ENCODE peak calls at places on chromosome 21, in nine cellular contexts. One of them, this sample, is unnamed. For H3K4me1, the result is how much of the 10 kb centered on the place peaks cover.

GRCh38 chr21:14877581-14878228 is 187.1 kb downstream of the NRIP1 start:
- DNase-seq in HCT116: no peak
- DNase-seq in tibial nerve: no peak
- DNase-seq in heart left ventricle: no peak
- DNase-seq in right lobe of liver: no peak
- DNase-seq in stomach: no peak
- DNase-seq in uterus: no peak
- DNase-seq in thyroid gland: no peak
- DNase-seq in transverse colon: no peak
- DNase-seq in this sample: no peak

GRCh38 chr21:38178653-38179503 is 77.9 kb upstream of the KCNJ15 start:
- DNase-seq in right lobe of liver: no peak
- DNase-seq in tibial nerve: no peak
- DNase-seq in stomach: no peak
- DNase-seq in transverse colon: no peak
- DNase-seq in uterus: no peak
- DNase-seq in heart left ventricle: no peak
- DNase-seq in HCT116: no peak
- DNase-seq in thyroid gland: no peak
- DNase-seq in this sample: no peak

GRCh38 chr21:36316872-36317484 is 3.0 kb upstream of the MORC3 start:
- DNase-seq in HCT116: no peak
- DNase-seq in heart left ventricle: no peak
- DNase-seq in right lobe of liver: no peak
- DNase-seq in stomach: no peak
- DNase-seq in thyroid gland: no peak
- DNase-seq in uterus: no peak
- DNase-seq in tibial nerve: no peak
- DNase-seq in transverse colon: no peak
- DNase-seq in this sample: no peak

GRCh38 chr21:46634966-46635323 is 529 bp upstream of the PRMT2 start:
- DNase-seq in tibial nerve: peak
- DNase-seq in uterus: peak
- DNase-seq in HCT116: peak
- DNase-seq in thyroid gland: peak
- DNase-seq in transverse colon: no peak
- DNase-seq in heart left ventricle: peak
- DNase-seq in right lobe of liver: peak
- DNase-seq in stomach: peak
- DNase-seq in this sample: peak

GRCh38 chr21:16870116-16870515 is 642.7 kb upstream of the CXADR start:
- DNase-seq in thyroid gland: no peak
- DNase-seq in tibial nerve: no peak
- DNase-seq in right lobe of liver: no peak
- DNase-seq in uterus: no peak
- DNase-seq in heart left ventricle: no peak
- DNase-seq in stomach: no peak
- DNase-seq in transverse colon: no peak
- DNase-seq in HCT116: no peak
- DNase-seq in this sample: no peak

GRCh38 chr21:35034203-35034926 is 14.7 kb downstream of the RUNX1 start:
- DNase-seq in tibial nerve: no peak
- DNase-seq in transverse colon: no peak
- DNase-seq in stomach: no peak
- DNase-seq in HCT116: no peak
- DNase-seq in heart left ventricle: no peak
- DNase-seq in uterus: no peak
- DNase-seq in right lobe of liver: no peak
- DNase-seq in thyroid gland: no peak
- DNase-seq in this sample: no peak

GRCh38 chr21:28590026-28590425 is 402.7 kb downstream of the LTN1 start:
- DNase-seq in HCT116: no peak
- DNase-seq in stomach: no peak
- DNase-seq in tibial nerve: no peak
- DNase-seq in transverse colon: no peak
- DNase-seq in thyroid gland: no peak
- DNase-seq in right lobe of liver: no peak
- DNase-seq in heart left ventricle: no peak
- DNase-seq in uterus: no peak
- DNase-seq in this sample: no peak

GRCh38 chr21:16310191-16310590 is 580.4 kb downstream of the USP25 start:
- DNase-seq in right lobe of liver: no peak
- DNase-seq in tibial nerve: no peak
- DNase-seq in HCT116: no peak
- DNase-seq in uterus: no peak
- DNase-seq in stomach: no peak
- DNase-seq in heart left ventricle: no peak
- DNase-seq in transverse colon: no peak
- DNase-seq in thyroid gland: no peak
- DNase-seq in this sample: no peak

GRCh38 chr21:23968008-23968407 is 1639.3 kb downstream of the MRPL39 start:
- DNase-seq in stomach: no peak
- DNase-seq in HCT116: no peak
- DNase-seq in heart left ventricle: no peak
- DNase-seq in thyroid gland: no peak
- DNase-seq in right lobe of liver: no peak
- DNase-seq in transverse colon: no peak
- DNase-seq in tibial nerve: no peak
- DNase-seq in uterus: no peak
- DNase-seq in this sample: no peak

GRCh38 chr21:14513772-14514171 is 32.3 kb downstream of the SAMSN1 start:
- DNase-seq in uterus: no peak
- DNase-seq in stomach: no peak
- DNase-seq in transverse colon: no peak
- DNase-seq in tibial nerve: no peak
- DNase-seq in right lobe of liver: no peak
- DNase-seq in heart left ventricle: no peak
- DNase-seq in HCT116: no peak
- DNase-seq in thyroid gland: no peak
- DNase-seq in this sample: no peak

GRCh38 chr21:24045775-24046215 is 1561.5 kb downstream of the MRPL39 start:
- DNase-seq in uterus: peak
- DNase-seq in tibial nerve: peak
- DNase-seq in right lobe of liver: peak
- DNase-seq in heart left ventricle: peak
- DNase-seq in stomach: peak
- DNase-seq in thyroid gland: peak
- DNase-seq in HCT116: no peak
- DNase-seq in transverse colon: peak
- DNase-seq in this sample: peak

GRCh38 chr21:42157606-42158310 is 61.2 kb upstream of the ABCG1 start:
- DNase-seq in heart left ventricle: no peak
- DNase-seq in stomach: no peak
- DNase-seq in uterus: no peak
- DNase-seq in HCT116: no peak
- DNase-seq in transverse colon: no peak
- DNase-seq in thyroid gland: no peak
- DNase-seq in tibial nerve: no peak
- DNase-seq in right lobe of liver: no peak
- DNase-seq in this sample: no peak

GRCh38 chr21:15774590-15774989 is 44.8 kb downstream of the USP25 start:
- DNase-seq in transverse colon: no peak
- DNase-seq in stomach: no peak
- DNase-seq in heart left ventricle: no peak
- DNase-seq in tibial nerve: no peak
- DNase-seq in right lobe of liver: no peak
- DNase-seq in thyroid gland: no peak
- DNase-seq in uterus: no peak
- DNase-seq in HCT116: no peak
- DNase-seq in this sample: no peak

GRCh38 chr21:33348728-33349127 is 24.0 kb downstream of the IFNAR1 start:
- DNase-seq in stomach: no peak
- DNase-seq in thyroid gland: no peak
- DNase-seq in transverse colon: no peak
- DNase-seq in right lobe of liver: no peak
- DNase-seq in heart left ventricle: no peak
- DNase-seq in uterus: no peak
- DNase-seq in tibial nerve: no peak
- DNase-seq in HCT116: no peak
- DNase-seq in this sample: no peak

DNA sequence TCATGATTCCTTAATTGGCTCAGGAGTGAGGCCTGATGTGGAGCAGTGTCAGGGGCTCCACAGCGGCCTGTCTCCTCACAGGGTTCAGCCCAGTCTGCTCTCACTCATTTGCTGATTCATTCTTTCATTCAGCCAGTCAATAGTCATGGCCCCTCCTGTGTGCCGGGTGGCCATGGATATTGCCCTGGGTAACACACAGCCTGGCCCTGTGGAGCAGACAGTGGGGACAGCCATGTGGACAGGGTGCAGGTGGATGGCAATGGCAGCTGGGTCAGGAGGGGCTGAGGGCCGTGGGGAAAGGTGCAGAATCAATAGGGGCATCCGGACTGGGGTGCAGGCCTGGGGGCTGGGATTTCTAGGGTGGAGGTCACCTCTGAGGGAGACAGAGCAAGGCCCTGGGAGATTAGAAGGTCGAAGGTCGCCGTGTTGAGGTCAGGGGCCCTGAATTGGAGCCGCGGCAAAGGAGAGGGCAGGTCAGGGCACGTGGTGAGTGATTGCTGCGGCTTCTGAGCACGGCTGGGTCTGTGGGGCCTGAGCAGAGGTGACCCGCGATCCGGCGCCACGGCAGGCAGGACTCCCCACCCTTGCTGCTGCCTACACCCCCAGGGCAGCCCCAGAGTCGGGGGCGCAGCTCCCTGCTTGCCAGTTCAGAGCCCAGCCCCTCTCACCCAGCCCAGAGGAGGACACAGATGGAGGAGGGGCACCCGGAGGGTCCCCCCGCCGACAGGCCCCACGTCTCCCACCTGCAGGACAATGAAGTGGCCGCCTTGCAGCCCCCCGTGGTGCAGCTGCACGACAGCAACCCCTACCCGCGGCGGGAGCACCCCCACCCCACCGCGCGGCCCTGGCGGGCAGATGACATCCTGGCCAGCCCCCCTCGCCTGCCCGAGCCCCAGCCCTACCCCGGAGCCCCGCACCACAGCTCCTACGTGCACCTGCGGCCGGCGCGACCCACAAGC is 33.4 kb downstream of the SLC19A1 start:
- DNase-seq in tibial nerve: no peak
- DNase-seq in transverse colon: no peak
- DNase-seq in thyroid gland: no peak
- DNase-seq in stomach: no peak
- DNase-seq in uterus: no peak
- DNase-seq in heart left ventricle: no peak
- DNase-seq in right lobe of liver: peak
- DNase-seq in HCT116: no peak
- DNase-seq in this sample: no peak
- TF ChIP-seq POLR2A in tibial nerve: no peak
- TF ChIP-seq POLR2A in transverse colon: no peak
- TF ChIP-seq POLR2A in thyroid gland: no peak
- TF ChIP-seq POLR2A in stomach: no peak
- TF ChIP-seq POLR2A in uterus: no peak
- TF ChIP-seq POLR2A in heart left ventricle: no peak
- TF ChIP-seq POLR2A in right lobe of liver: no peak
- TF ChIP-seq POLR2A in HCT116: no peak
- TF ChIP-seq POLR2A in this sample: no peak

DNA sequence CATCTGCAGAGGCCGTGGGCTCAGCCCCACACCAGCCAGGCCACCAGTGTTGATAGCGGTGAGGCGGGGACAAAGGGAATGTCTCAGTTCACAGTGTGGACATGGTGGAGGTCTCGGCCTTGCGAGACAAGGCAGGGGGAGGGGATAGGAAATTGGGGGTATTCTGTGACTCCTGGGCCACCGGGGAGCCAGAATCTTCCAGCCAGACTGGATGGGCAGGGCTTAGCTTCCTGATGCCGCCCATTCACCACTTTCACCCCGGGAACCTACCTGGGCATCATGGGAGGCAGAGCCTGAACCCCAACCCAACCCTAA is 5.1 kb downstream of the LRRC3 start:
- DNase-seq in heart left ventricle: no peak
- DNase-seq in uterus: no peak
- DNase-seq in transverse colon: no peak
- DNase-seq in thyroid gland: no peak
- DNase-seq in HCT116: no peak
- DNase-seq in right lobe of liver: no peak
- DNase-seq in tibial nerve: no peak
- DNase-seq in stomach: no peak
- DNase-seq in this sample: no peak
- H3K4me1 ChIP-seq in heart left ventricle: under half
- H3K4me1 ChIP-seq in uterus: under half
- H3K4me1 ChIP-seq in transverse colon: under half
- H3K4me1 ChIP-seq in thyroid gland: under half
- H3K4me1 ChIP-seq in HCT116: under half
- H3K4me1 ChIP-seq in right lobe of liver: under half
- H3K4me1 ChIP-seq in tibial nerve: under half
- H3K4me1 ChIP-seq in stomach: under half
- H3K4me1 ChIP-seq in this sample: under half

DNA sequence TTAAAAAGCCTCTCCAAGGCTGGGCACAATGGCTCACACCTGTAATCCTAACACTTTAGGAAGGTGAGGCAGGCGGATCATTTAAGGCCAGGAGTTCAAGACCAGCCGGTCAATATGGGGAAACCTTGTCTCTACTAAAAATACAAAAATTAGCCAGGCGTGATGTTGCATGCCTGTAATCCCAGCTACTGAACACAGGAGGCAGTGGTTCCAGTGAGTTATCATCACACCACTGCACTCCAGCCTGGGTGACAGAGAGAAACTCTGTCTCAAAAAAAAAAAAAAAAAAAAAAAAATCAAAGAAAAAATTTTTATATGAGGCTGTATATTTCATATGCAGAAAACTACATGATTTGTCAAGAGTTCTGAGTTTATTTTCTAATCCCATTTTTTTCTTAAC is 1107.1 kb upstream of the TMPRSS15 start:
- DNase-seq in right lobe of liver: no peak
- DNase-seq in HCT116: no peak
- DNase-seq in tibial nerve: no peak
- DNase-seq in thyroid gland: no peak
- DNase-seq in uterus: no peak
- DNase-seq in heart left ventricle: no peak
- DNase-seq in stomach: no peak
- DNase-seq in transverse colon: no peak
- DNase-seq in this sample: no peak
- TF ChIP-seq CTCF in right lobe of liver: no peak
- TF ChIP-seq CTCF in HCT116: no peak
- TF ChIP-seq CTCF in tibial nerve: no peak
- TF ChIP-seq CTCF in thyroid gland: no peak
- TF ChIP-seq CTCF in uterus: no peak
- TF ChIP-seq CTCF in heart left ventricle: no peak
- TF ChIP-seq CTCF in stomach: no peak
- TF ChIP-seq CTCF in transverse colon: no peak
- TF ChIP-seq CTCF in this sample: no peak

DNA sequence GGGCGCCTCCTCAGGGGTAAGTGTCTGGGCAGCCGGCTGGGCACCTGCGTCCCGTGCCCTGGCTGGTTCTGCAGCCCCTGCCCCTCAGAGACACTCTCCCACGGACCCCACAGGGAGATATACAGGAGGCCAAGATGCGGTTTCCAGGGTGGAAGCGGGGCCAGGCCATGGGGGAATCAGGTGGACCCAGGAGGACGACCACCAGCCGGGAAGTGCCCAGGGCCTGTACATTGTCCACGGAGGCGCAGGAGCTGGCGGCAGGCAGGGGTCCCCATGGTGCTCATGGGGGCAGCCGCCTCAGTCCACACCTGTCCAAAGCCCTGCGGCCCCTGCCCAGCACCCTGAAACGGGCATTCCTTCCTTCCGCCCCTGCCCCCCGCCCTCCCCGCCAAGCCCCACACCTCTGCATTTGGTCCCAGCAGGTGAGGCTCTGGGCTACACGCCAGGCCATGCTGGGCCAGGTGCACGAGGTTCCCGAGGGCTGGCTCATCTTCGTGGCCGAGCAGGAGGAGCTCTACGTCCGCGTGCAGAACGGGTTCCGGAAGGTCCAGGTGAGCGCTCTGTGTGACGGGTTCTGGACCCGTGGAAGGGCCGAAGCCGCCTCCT is 36.7 kb downstream of the SLC19A1 start:
- DNase-seq in heart left ventricle: peak
- DNase-seq in right lobe of liver: peak
- DNase-seq in HCT116: no peak
- DNase-seq in thyroid gland: no peak
- DNase-seq in transverse colon: peak
- DNase-seq in uterus: no peak
- DNase-seq in tibial nerve: no peak
- DNase-seq in stomach: peak
- DNase-seq in this sample: no peak
- TF ChIP-seq POLR2A in heart left ventricle: no peak
- TF ChIP-seq POLR2A in right lobe of liver: no peak
- TF ChIP-seq POLR2A in HCT116: no peak
- TF ChIP-seq POLR2A in thyroid gland: no peak
- TF ChIP-seq POLR2A in transverse colon: no peak
- TF ChIP-seq POLR2A in uterus: no peak
- TF ChIP-seq POLR2A in tibial nerve: no peak
- TF ChIP-seq POLR2A in stomach: no peak
- TF ChIP-seq POLR2A in this sample: no peak